ENCODE peak calls at places on chromosomes 4 and X, in four cellular contexts. H is left lung, I is neural progenitor cell, E is naive B cell. C is an unnamed sample.

GRCh38 chr4:14871676-14872430 is 130.4 kb upstream of the CPEB2 start:
- DNase-seq in H (no peak), I (peak), E (peak), C (peak)

GRCh38 chr4:157459789-157460188 is 239.3 kb downstream of the GRIA2 start:
- DNase-seq in H (no peak), I (peak), E (no peak), C (no peak)

GRCh38 chrX:102720237-102721168 is at the start of gene GPRASP3:
- DNase-seq in H (peak), I (peak), E (peak), C (no peak)

GRCh38 chr4:169070071-169070894 is 60.2 kb upstream of the CBR4 start:
- DNase-seq in H (no peak), I (peak), E (no peak), C (no peak)

GRCh38 chrX:107199491-107199890 is 6.7 kb downstream of the NUP62CL start:
- DNase-seq in H (no peak), I (no peak), E (no peak), C (no peak)

GRCh38 chr4:186676531-186677158 is 47.0 kb downstream of the FAT1 start:
- DNase-seq in H (no peak), I (peak), E (no peak), C (no peak)

GRCh38 chr4:16573744-16574143 is 324.7 kb downstream of the LDB2 start:
- DNase-seq in H (no peak), I (no peak), E (no peak), C (no peak)

GRCh38 chrX:153935326-153935851 is 552 bp upstream of the NAA10 start:
- DNase-seq in H (no peak), I (peak), E (no peak), C (no peak)

GRCh38 chr4:128322311-128322710 is 34.7 kb upstream of the PGRMC2 start:
- DNase-seq in H (no peak), I (no peak), E (no peak), C (no peak)

GRCh38 chr4:146381263-146381872 is 140.4 kb downstream of the SLC10A7 start:
- DNase-seq in H (no peak), I (no peak), E (no peak), C (no peak)

GRCh38 chr4:183960021-183960420 is 54.9 kb downstream of the STOX2 start:
- DNase-seq in H (no peak), I (peak), E (no peak), C (no peak)

GRCh38 chrX:38770152-38770551 is 31.1 kb upstream of the MID1IP1 start:
- DNase-seq in H (no peak), I (no peak), E (no peak), C (no peak)

GRCh38 chrX:9578083-9578779 is 113.4 kb downstream of the TBL1X start:
- DNase-seq in H (no peak), I (no peak), E (no peak), C (no peak)

C was measured in GDM1.